ENCODE peak calls at places on chromosomes 12 and 14, in five cellular contexts. I, V, B, A and F are unnamed samples.

GRCh38 chr14:46322076-46322475 is 329.5 kb downstream of the RPL10L start:
- DNase-seq in I (no peak), V (no peak), B (no peak), A (no peak), F (no peak)

GRCh38 chr12:55034218-55034617 is 14.4 kb downstream of the NEUROD4 start:
- DNase-seq in I (no peak), V (no peak), B (no peak), A (no peak), F (peak; percentile 69)

GRCh38 chr14:90654831-90655276 is 161.4 kb downstream of the TTC7B start:
- DNase-seq in I (no peak), V (no peak), B (no peak), A (no peak), F (no peak)

GRCh38 chr12:29207120-29207519 is 58.0 kb downstream of the FAR2 start:
- DNase-seq in I (no peak), V (no peak), B (no peak), A (no peak), F (no peak)

GRCh38 chr12:90653051-90653450 is 301.9 kb downstream of the CCER1 start:
- DNase-seq in I (no peak), V (no peak), B (no peak), A (no peak), F (no peak)

GRCh38 chr14:42163136-42163535 is 556.5 kb downstream of the LRFN5 start:
- DNase-seq in I (no peak), V (no peak), B (no peak), A (no peak), F (no peak)

GRCh38 chr14:21025374-21026151 is 702 bp upstream of the NDRG2 start:
- DNase-seq in I (no peak), V (peak; percentile 84), B (no peak), A (no peak), F (peak; percentile 39)

GRCh38 chr12:47207005-47207717 is 127.4 kb upstream of the AMIGO2 start:
- DNase-seq in I (peak; percentile 54), V (no peak), B (no peak), A (peak; percentile 33), F (no peak)

GRCh38 chr14:71143391-71144290 is 236.4 kb downstream of the PCNX1 start:
- DNase-seq in I (peak; percentile 57), V (no peak), B (peak; percentile 43), A (peak; percentile 45), F (no peak)

GRCh38 chr12:31773223-31773750 is 44.5 kb upstream of the AMN1 start:
- DNase-seq in I (no peak), V (no peak), B (no peak), A (no peak), F (no peak)

GRCh38 chr14:79467837-79468236 is 743.5 kb downstream of the DIO2 start:
- DNase-seq in I (no peak), V (no peak), B (no peak), A (no peak), F (no peak)

GRCh38 chr12:104507672-104508071 is 50.9 kb downstream of the CHST11 start:
- DNase-seq in I (no peak), V (no peak), B (no peak), A (no peak), F (no peak)

GRCh38 chr14:21300892-21301291 is 21.0 kb downstream of the RPGRIP1 start:
- DNase-seq in I (no peak), V (no peak), B (no peak), A (peak; percentile 24), F (peak; percentile 63)

GRCh38 chr14:52365071-52365470 is 51.0 kb downstream of the PTGER2 start:
- DNase-seq in I (no peak), V (no peak), B (no peak), A (no peak), F (no peak)

GRCh38 chr12:24738436-24738835 is 210.5 kb downstream of the BCAT1 start:
- DNase-seq in I (no peak), V (no peak), B (no peak), A (no peak), F (no peak)

GRCh38 chr12:119491814-119492213 is 101.8 kb upstream of the TMEM233 start:
- DNase-seq in I (no peak), V (no peak), B (no peak), A (no peak), F (no peak)

GRCh38 chr14:55071870-55072640 is 20.6 kb downstream of the MAPK1IP1L start:
- DNase-seq in I (peak; percentile 31), V (no peak), B (peak; percentile 89), A (peak; percentile 29), F (no peak)

GRCh38 chr14:32933943-32934890 is 4.5 kb upstream of the NPAS3 start:
- DNase-seq in I (no peak), V (no peak), B (no peak), A (no peak), F (peak; percentile 67)

GRCh38 chr12:84375472-84375871 is 537.1 kb downstream of the SLC6A15 start:
- DNase-seq in I (no peak), V (no peak), B (no peak), A (no peak), F (no peak)

GRCh38 chr12:71938728-71939385 is at the start of gene TPH2:
- DNase-seq in I (peak; percentile 23), V (no peak), B (peak; percentile 57), A (peak; percentile 40), F (peak; percentile 82)

GRCh38 chr12:83097656-83098055 is 410.9 kb downstream of the TMTC2 start:
- DNase-seq in I (no peak), V (no peak), B (no peak), A (no peak), F (no peak)

GRCh38 chr14:44897844-44898151 is 63.9 kb downstream of the KLHL28 start:
- DNase-seq in I (no peak), V (no peak), B (no peak), A (no peak), F (no peak)

GRCh38 chr14:90510208-90510607 is 113.4 kb downstream of the CALM1 start:
- DNase-seq in I (no peak), V (peak; percentile 65), B (no peak), A (no peak), F (no peak)

GRCh38 chr12:109544955-109545531 is 28.3 kb downstream of the MMAB start:
- DNase-seq in I (no peak), V (no peak), B (peak; percentile 24), A (no peak), F (no peak)

GRCh38 chr12:52555577-52555976 is 2.6 kb upstream of the KRT71 start:
- DNase-seq in I (no peak), V (no peak), B (no peak), A (no peak), F (no peak)